ENCODE peak calls at places on chromosomes 3 and 15, in eight cellular contexts. Y is Panc1, M is breast epithelium, Q is GM23338, R is stomach, D is esophagus muscularis mucosa, F is H1, C is HCT116. T is an unnamed sample.

GRCh38 chr3:194284351-194284750 is 66.8 kb downstream of the CPN2 start:
- DNase-seq in Y (no peak), M (no peak), Q (no peak), R (no peak), D (no peak), F (no peak), C (no peak), T (no peak)

GRCh38 chr3:130850044-130850797 is 43.7 kb upstream of the ATP2C1 start:
- DNase-seq in Y (no peak), M (no peak), Q (no peak), R (no peak), D (no peak), F (no peak), C (no peak), T (peak)

GRCh38 chr3:73094951-73095350 is 33.5 kb downstream of the EBLN2 start:
- DNase-seq in Y (no peak), M (peak), Q (peak), R (no peak), D (no peak), F (no peak), C (no peak), T (no peak)

GRCh38 chr3:53709856-53710674 is 136.2 kb downstream of the CHDH start:
- DNase-seq in Y (peak), M (peak), Q (peak), R (peak), D (peak), F (peak), C (peak), T (peak)

GRCh38 chr3:145981057-145981456 is 179.9 kb downstream of the PLOD2 start:
- DNase-seq in Y (no peak), M (no peak), Q (no peak), R (no peak), D (no peak), F (no peak), C (no peak), T (no peak)

GRCh38 chr15:67578020-67578600 is 35.6 kb downstream of the MAP2K5 start:
- DNase-seq in Y (no peak), M (no peak), Q (no peak), R (no peak), D (no peak), F (no peak), C (no peak), T (no peak)

GRCh38 chr3:182258538-182259177 is 534.6 kb upstream of the ATP11B start:
- DNase-seq in Y (peak), M (no peak), Q (peak), R (no peak), D (no peak), F (no peak), C (peak), T (no peak)

GRCh38 chr3:12766541-12766940 is 7.5 kb upstream of the TMEM40 start:
- DNase-seq in Y (no peak), M (no peak), Q (no peak), R (no peak), D (no peak), F (no peak), C (no peak), T (no peak)

GRCh38 chr3:149450281-149450680 is 24.2 kb upstream of the TM4SF4 start:
- DNase-seq in Y (no peak), M (no peak), Q (no peak), R (no peak), D (no peak), F (no peak), C (no peak), T (no peak)

GRCh38 chr3:133964547-133964946 is 65.2 kb downstream of the SLCO2A1 start:
- DNase-seq in Y (no peak), M (no peak), Q (peak), R (no peak), D (no peak), F (no peak), C (peak), T (no peak)

GRCh38 chr15:45747426-45747825 is 112.6 kb downstream of the SQOR start:
- DNase-seq in Y (no peak), M (no peak), Q (no peak), R (no peak), D (no peak), F (no peak), C (no peak), T (no peak)

GRCh38 chr3:167372138-167372537 is 8.0 kb downstream of the ZBBX start:
- DNase-seq in Y (no peak), M (no peak), Q (peak), R (no peak), D (no peak), F (no peak), C (no peak), T (no peak)

GRCh38 chr3:32354362-32354778 is 37.3 kb upstream of the CMTM7 start:
- DNase-seq in Y (no peak), M (no peak), Q (no peak), R (no peak), D (no peak), F (no peak), C (no peak), T (no peak)

GRCh38 chr3:72376917-72377710 is 471.1 kb downstream of the SHQ1 start:
- DNase-seq in Y (no peak), M (no peak), Q (peak), R (no peak), D (no peak), F (no peak), C (no peak), T (no peak)

GRCh38 chr15:78308422-78309021 is 9.1 kb upstream of the SKIC8 start:
- DNase-seq in Y (peak), M (peak), Q (peak), R (peak), D (no peak), F (peak), C (peak), T (peak)

GRCh38 chr15:65095011-65095746 is 18.6 kb downstream of the KBTBD13 start:
- DNase-seq in Y (no peak), M (no peak), Q (no peak), R (no peak), D (no peak), F (no peak), C (no peak), T (no peak)

GRCh38 chr3:62125376-62125775 is 248.0 kb downstream of the FEZF2 start:
- DNase-seq in Y (no peak), M (no peak), Q (no peak), R (no peak), D (no peak), F (no peak), C (no peak), T (no peak)

GRCh38 chr15:75307778-75308390 is 25.2 kb downstream of the GOLGA6D start:
- DNase-seq in Y (peak), M (no peak), Q (peak), R (peak), D (no peak), F (peak), C (peak), T (peak)

GRCh38 chr3:133490468-133491351 is 82.8 kb upstream of the CDV3 start:
- DNase-seq in Y (no peak), M (no peak), Q (no peak), R (no peak), D (peak), F (no peak), C (no peak), T (no peak)

GRCh38 chr15:45831787-45832186 is 197.0 kb downstream of the SQOR start:
- DNase-seq in Y (no peak), M (no peak), Q (no peak), R (no peak), D (no peak), F (no peak), C (no peak), T (no peak)

GRCh38 chr3:9014189-9014588 is 50.9 kb upstream of the RAD18 start:
- DNase-seq in Y (no peak), M (no peak), Q (no peak), R (no peak), D (no peak), F (no peak), C (no peak), T (no peak)

GRCh38 chr3:42169579-42169978 is 78.4 kb downstream of the TRAK1 start:
- DNase-seq in Y (no peak), M (no peak), Q (no peak), R (no peak), D (no peak), F (no peak), C (no peak), T (no peak)

GRCh38 chr3:49900491-49901153 is 3.1 kb downstream of the MST1R start:
- DNase-seq in Y (peak), M (peak), Q (peak), R (peak), D (no peak), F (no peak), C (peak), T (no peak)

GRCh38 chr3:154040283-154040682 is 80.9 kb upstream of the ARHGEF26 start:
- DNase-seq in Y (no peak), M (no peak), Q (no peak), R (no peak), D (no peak), F (no peak), C (peak), T (peak)

GRCh38 chr3:158847466-158847849 is 45.6 kb downstream of the MFSD1 start:
- DNase-seq in Y (no peak), M (no peak), Q (no peak), R (no peak), D (no peak), F (no peak), C (no peak), T (no peak)

GRCh38 chr15:64949383-64950141 is 37.9 kb downstream of the ANKDD1A start:
- DNase-seq in Y (no peak), M (no peak), Q (no peak), R (no peak), D (no peak), F (no peak), C (no peak), T (no peak)

GRCh38 chr15:47987908-47988532 is 132.8 kb upstream of the SLC24A5 start:
- DNase-seq in Y (peak), M (no peak), Q (peak), R (no peak), D (no peak), F (no peak), C (peak), T (peak)

GRCh38 chr15:81516461-81516860 is 142.4 kb upstream of the TMC3 start:
- DNase-seq in Y (no peak), M (no peak), Q (no peak), R (no peak), D (no peak), F (no peak), C (no peak), T (no peak)

GRCh38 chr15:29361560-29361959 is 91.9 kb upstream of the NSMCE3 start:
- DNase-seq in Y (no peak), M (no peak), Q (no peak), R (no peak), D (no peak), F (no peak), C (no peak), T (no peak)

GRCh38 chr3:170368921-170369320 is 11.4 kb downstream of the SKIL start:
- DNase-seq in Y (no peak), M (no peak), Q (no peak), R (no peak), D (no peak), F (no peak), C (no peak), T (no peak)

GRCh38 chr15:66389859-66390382 is 3.2 kb downstream of the MAP2K1 start:
- DNase-seq in Y (no peak), M (no peak), Q (no peak), R (no peak), D (no peak), F (no peak), C (no peak), T (no peak)

GRCh38 chr3:156586905-156587766 is 32.2 kb upstream of the SSR3 start:
- DNase-seq in Y (no peak), M (no peak), Q (no peak), R (no peak), D (no peak), F (no peak), C (no peak), T (peak)

GRCh38 chr15:57993409-57993808 is 72.1 kb downstream of the ALDH1A2 start:
- DNase-seq in Y (no peak), M (no peak), Q (no peak), R (no peak), D (no peak), F (no peak), C (no peak), T (no peak)

GRCh38 chr3:86416334-86416733 is 574.6 kb downstream of the VGLL3 start:
- DNase-seq in Y (no peak), M (no peak), Q (peak), R (no peak), D (no peak), F (no peak), C (no peak), T (no peak)

GRCh38 chr15:77028451-77029165 is 33.7 kb downstream of the PSTPIP1 start:
- DNase-seq in Y (no peak), M (no peak), Q (peak), R (peak), D (no peak), F (no peak), C (no peak), T (no peak)

GRCh38 chr3:47846880-47847248 is 43.9 kb downstream of the DHX30 start:
- DNase-seq in Y (no peak), M (no peak), Q (no peak), R (no peak), D (no peak), F (no peak), C (no peak), T (no peak)

GRCh38 chr3:57816471-57817105 is 60.5 kb downstream of the SLMAP start:
- DNase-seq in Y (no peak), M (no peak), Q (no peak), R (no peak), D (no peak), F (no peak), C (no peak), T (no peak)

GRCh38 chr3:101248786-101249185 is 71.6 kb downstream of the IMPG2 start:
- DNase-seq in Y (no peak), M (no peak), Q (no peak), R (no peak), D (no peak), F (no peak), C (no peak), T (no peak)
- TF ChIP-seq POLR2AphosphoS5 in Y (no peak), M (no peak), Q (no peak), R (no peak), D (no peak), F (no peak), C (no peak), T (no peak)

GRCh38 chr15:79896634-79897379 is at the start of gene MTHFS:
- DNase-seq in Y (no peak), M (peak), Q (peak), R (peak), D (peak), F (peak), C (peak), T (peak)
- TF ChIP-seq CTCF in Y (peak), M (peak), Q (peak), R (peak), D (peak), F (peak), C (peak), T (no peak)

DNA sequence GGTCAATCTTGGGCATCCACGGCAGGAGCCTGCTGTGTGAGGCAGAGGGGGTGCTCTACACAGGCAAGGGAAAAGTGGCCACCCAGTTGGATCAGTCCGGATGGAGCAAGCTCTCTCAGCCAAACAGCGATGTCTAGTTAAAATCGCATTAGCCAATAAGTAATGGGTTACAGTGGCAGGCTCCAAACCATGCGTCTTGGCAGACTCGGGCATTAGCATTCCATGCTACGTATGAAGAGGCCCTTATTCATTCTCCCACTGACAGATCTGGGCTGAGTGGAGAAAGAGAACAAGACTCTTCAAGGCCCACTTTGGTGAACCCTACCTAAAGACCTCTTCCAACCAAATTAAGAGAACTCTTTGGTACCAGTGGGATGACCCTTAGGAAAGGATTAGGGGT is 49.3 kb downstream of the CCNB2 start:
- DNase-seq in Y (no peak), M (no peak), Q (no peak), R (no peak), D (no peak), F (no peak), C (no peak), T (no peak)
- TF ChIP-seq POLR2AphosphoS5 in Y (no peak), M (no peak), Q (no peak), R (no peak), D (peak), F (no peak), C (no peak), T (no peak)

GRCh38 chr3:64083588-64083974 is 60.3 kb upstream of the PSMD6 start:
- DNase-seq in Y (no peak), M (no peak), Q (peak), R (no peak), D (no peak), F (no peak), C (no peak), T (no peak)

GRCh38 chr3:64080839-64081630 is 57.7 kb upstream of the PSMD6 start:
- DNase-seq in Y (no peak), M (no peak), Q (no peak), R (no peak), D (no peak), F (no peak), C (no peak), T (no peak)

GRCh38 chr3:64084640-64085039 is 61.3 kb upstream of the PSMD6 start:
- DNase-seq in Y (no peak), M (no peak), Q (no peak), R (no peak), D (no peak), F (no peak), C (peak), T (no peak)

GRCh38 chr3:64082917-64083587 is 59.8 kb upstream of the PSMD6 start:
- DNase-seq in Y (no peak), M (no peak), Q (no peak), R (no peak), D (no peak), F (no peak), C (no peak), T (peak)

DNA sequence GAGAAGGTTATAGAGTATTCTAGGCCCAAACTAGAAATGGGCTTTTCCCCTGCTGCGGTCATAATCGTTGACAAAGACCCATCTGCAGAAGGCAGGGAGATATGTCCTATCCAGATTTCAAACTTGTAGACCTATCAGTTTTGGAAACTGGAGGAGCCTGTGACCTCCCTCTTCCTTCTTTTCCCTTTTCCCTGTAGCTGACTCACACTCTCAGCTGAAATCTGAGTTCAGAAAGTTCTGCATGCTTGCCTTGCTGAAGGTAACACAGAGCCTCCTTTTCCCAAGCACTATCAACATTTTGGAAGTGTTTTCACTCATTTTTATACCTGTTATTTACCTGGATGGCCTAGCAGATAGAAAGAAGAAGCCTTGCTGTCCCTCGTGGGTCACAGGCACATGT is 59.1 kb upstream of the PSMD6 start:
- DNase-seq in Y (no peak), M (no peak), Q (no peak), R (no peak), D (no peak), F (no peak), C (no peak), T (no peak)
- TF ChIP-seq CTCF in Y (no peak), M (no peak), Q (no peak), R (no peak), D (no peak), F (no peak), C (no peak), T (no peak)

GRCh38 chr15:69591905-69592508 is 139.4 kb downstream of the RPLP1 start:
- DNase-seq in Y (no peak), M (no peak), Q (no peak), R (no peak), D (no peak), F (no peak), C (no peak), T (no peak)
- TF ChIP-seq POLR2AphosphoS5 in Y (no peak), M (no peak), Q (no peak), R (peak), D (no peak), F (no peak), C (no peak), T (no peak)

GRCh38 chr3:111715911-111716523 is 120.9 kb upstream of the ZBED2 start:
- DNase-seq in Y (no peak), M (peak), Q (peak), R (peak), D (peak), F (no peak), C (no peak), T (peak)

GRCh38 chr3:111712294-111713180 is 117.4 kb upstream of the ZBED2 start:
- DNase-seq in Y (no peak), M (no peak), Q (no peak), R (no peak), D (peak), F (no peak), C (no peak), T (no peak)

GRCh38 chr3:111717601-111718000 is 122.5 kb upstream of the ZBED2 start:
- DNase-seq in Y (peak), M (peak), Q (peak), R (peak), D (peak), F (peak), C (peak), T (peak)

GRCh38 chr3:111713833-111714232 is 118.7 kb upstream of the ZBED2 start:
- DNase-seq in Y (no peak), M (no peak), Q (no peak), R (no peak), D (peak), F (no peak), C (no peak), T (no peak)

DNA sequence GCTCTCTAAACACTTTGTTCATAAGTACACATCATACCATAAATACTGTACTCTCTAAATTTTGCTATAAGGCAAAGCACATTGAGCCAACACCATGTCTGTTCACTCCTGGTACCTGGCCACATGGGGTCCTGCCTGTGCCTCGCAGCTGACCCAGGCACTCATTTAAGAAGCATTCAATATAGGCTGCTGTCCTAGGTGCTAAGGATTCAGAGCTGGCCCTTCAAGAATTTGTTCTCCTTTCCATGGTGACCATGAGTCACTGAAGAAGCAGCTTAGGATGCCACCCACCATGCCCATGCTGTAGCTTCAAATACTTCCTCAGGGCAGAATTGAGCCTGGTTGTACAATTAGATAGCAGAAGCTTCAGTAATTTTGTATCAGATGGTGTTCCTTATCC is 119.2 kb upstream of the ZBED2 start:
- DNase-seq in Y (no peak), M (no peak), Q (peak), R (no peak), D (peak), F (peak), C (no peak), T (no peak)
- TF ChIP-seq CTCF in Y (no peak), M (no peak), Q (no peak), R (no peak), D (no peak), F (peak), C (no peak), T (no peak)

GRCh38 chr3:64190517-64191515 is 34.5 kb downstream of the PRICKLE2 start:
- DNase-seq in Y (no peak), M (no peak), Q (no peak), R (no peak), D (peak), F (no peak), C (no peak), T (no peak)
- TF ChIP-seq POLR2AphosphoS5 in Y (no peak), M (no peak), Q (no peak), R (no peak), D (no peak), F (no peak), C (no peak), T (no peak)

DNA sequence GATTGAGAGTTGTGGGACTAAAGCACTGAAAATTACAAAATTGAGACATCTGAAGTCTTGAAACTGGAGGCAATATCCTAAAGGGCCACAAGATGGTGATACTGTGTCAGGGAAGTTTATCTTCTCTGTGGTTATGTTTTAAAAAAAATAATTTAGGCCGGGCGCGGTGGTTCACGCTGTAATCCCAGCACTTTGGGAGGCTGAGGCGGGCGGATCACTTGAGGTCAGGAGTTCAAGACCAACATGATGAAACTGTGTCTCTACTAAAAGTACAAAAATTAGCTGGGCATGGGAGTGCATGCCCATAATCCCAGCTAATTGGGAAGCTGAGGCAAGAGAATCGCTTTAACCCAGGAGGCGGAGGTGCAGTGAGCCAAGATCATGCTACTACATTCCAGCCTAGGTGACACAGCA is 17.9 kb upstream of the NIT2 start:
- DNase-seq in Y (peak), M (no peak), Q (peak), R (no peak), D (no peak), F (no peak), C (peak), T (peak)
- TF ChIP-seq CTCF in Y (peak), M (peak), Q (peak), R (peak), D (peak), F (peak), C (peak), T (peak)

T was measured in HL-60.